ENCODE peak calls at places on chromosomes 1 and 21, in seven cellular contexts. One of them, this sample, is unnamed.

GRCh38 chr1:16088996-16089395 is 15.5 kb upstream of the FAM131C start:
- DNase-seq in AG10803: peak; percentile 57
- DNase-seq in hepatocyte: peak; percentile 47
- DNase-seq in neuronal stem cell: no peak
- DNase-seq in tibial nerve: no peak
- DNase-seq in NB4: no peak
- DNase-seq in psoas muscle: no peak
- DNase-seq in this sample: no peak

GRCh38 chr1:58883037-58883887 is 99.4 kb upstream of the JUN start:
- DNase-seq in neuronal stem cell: no peak
- DNase-seq in AG10803: peak; percentile 98
- DNase-seq in tibial nerve: peak; percentile 63
- DNase-seq in hepatocyte: no peak
- DNase-seq in psoas muscle: peak; percentile 87
- DNase-seq in NB4: peak; percentile 89
- DNase-seq in this sample: peak; percentile 82

GRCh38 chr1:99662581-99663208 is 16.8 kb downstream of the PALMD start:
- DNase-seq in NB4: no peak
- DNase-seq in tibial nerve: peak; percentile 69
- DNase-seq in AG10803: peak; percentile 98
- DNase-seq in neuronal stem cell: no peak
- DNase-seq in psoas muscle: peak; percentile 88
- DNase-seq in hepatocyte: no peak
- DNase-seq in this sample: no peak

GRCh38 chr21:29172282-29172681 is 41.8 kb downstream of the MAP3K7CL start:
- DNase-seq in AG10803: no peak
- DNase-seq in neuronal stem cell: no peak
- DNase-seq in tibial nerve: no peak
- DNase-seq in hepatocyte: no peak
- DNase-seq in psoas muscle: no peak
- DNase-seq in NB4: no peak
- DNase-seq in this sample: no peak

GRCh38 chr1:17531682-17532487 is 7.6 kb upstream of the ARHGEF10L start:
- DNase-seq in NB4: no peak
- DNase-seq in neuronal stem cell: no peak
- DNase-seq in hepatocyte: peak; percentile 54
- DNase-seq in AG10803: peak; percentile 52
- DNase-seq in psoas muscle: peak; percentile 87
- DNase-seq in tibial nerve: peak; percentile 47
- DNase-seq in this sample: peak; percentile 77

GRCh38 chr1:60833173-60833572 is 249.2 kb upstream of the NFIA start:
- DNase-seq in psoas muscle: no peak
- DNase-seq in NB4: no peak
- DNase-seq in AG10803: no peak
- DNase-seq in tibial nerve: no peak
- DNase-seq in hepatocyte: peak; percentile 18
- DNase-seq in neuronal stem cell: no peak
- DNase-seq in this sample: no peak

GRCh38 chr1:151547119-151547899 is 7.2 kb downstream of the TUFT1 start:
- DNase-seq in NB4: no peak
- DNase-seq in tibial nerve: no peak
- DNase-seq in AG10803: peak; percentile 98
- DNase-seq in neuronal stem cell: peak; percentile 54
- DNase-seq in hepatocyte: peak; percentile 82
- DNase-seq in psoas muscle: peak; percentile 65
- DNase-seq in this sample: peak; percentile 69

GRCh38 chr21:39669976-39670671 is 57.4 kb downstream of the B3GALT5 start:
- DNase-seq in hepatocyte: no peak
- DNase-seq in neuronal stem cell: no peak
- DNase-seq in AG10803: no peak
- DNase-seq in tibial nerve: no peak
- DNase-seq in NB4: no peak
- DNase-seq in psoas muscle: no peak
- DNase-seq in this sample: no peak

GRCh38 chr1:225766967-225767413 is 10.6 kb upstream of the SRP9 start:
- DNase-seq in tibial nerve: no peak
- DNase-seq in AG10803: peak; percentile 98
- DNase-seq in NB4: no peak
- DNase-seq in neuronal stem cell: no peak
- DNase-seq in hepatocyte: peak; percentile 63
- DNase-seq in psoas muscle: peak; percentile 82
- DNase-seq in this sample: peak; percentile 88

GRCh38 chr1:40338745-40339419 is 21.8 kb upstream of the COL9A2 start:
- DNase-seq in NB4: peak; percentile 86
- DNase-seq in tibial nerve: peak; percentile 64
- DNase-seq in hepatocyte: peak; percentile 86
- DNase-seq in psoas muscle: peak; percentile 87
- DNase-seq in AG10803: peak; percentile 63
- DNase-seq in neuronal stem cell: peak; percentile 82
- DNase-seq in this sample: peak; percentile 76

GRCh38 chr1:230120949-230121381 is 53.9 kb downstream of the GALNT2 start:
- DNase-seq in tibial nerve: no peak
- DNase-seq in psoas muscle: no peak
- DNase-seq in neuronal stem cell: no peak
- DNase-seq in hepatocyte: no peak
- DNase-seq in NB4: peak; percentile 26
- DNase-seq in AG10803: peak; percentile 32
- DNase-seq in this sample: no peak

GRCh38 chr1:86704972-86705632 is 726 bp downstream of the SH3GLB1 start:
- DNase-seq in AG10803: peak; percentile 65
- DNase-seq in NB4: peak; percentile 81
- DNase-seq in psoas muscle: peak; percentile 79
- DNase-seq in neuronal stem cell: no peak
- DNase-seq in tibial nerve: peak; percentile 31
- DNase-seq in hepatocyte: peak; percentile 73
- DNase-seq in this sample: peak; percentile 67

GRCh38 chr1:86703696-86704455 is 500 bp upstream of the SH3GLB1 start:
- DNase-seq in NB4: no peak
- DNase-seq in tibial nerve: no peak
- DNase-seq in hepatocyte: no peak
- DNase-seq in AG10803: no peak
- DNase-seq in psoas muscle: no peak
- DNase-seq in neuronal stem cell: peak; percentile 41
- DNase-seq in this sample: peak; percentile 82

GRCh38 chr1:86705633-86705985 is 1.2 kb downstream of the SH3GLB1 start:
- DNase-seq in AG10803: peak; percentile 63
- DNase-seq in NB4: no peak
- DNase-seq in psoas muscle: no peak
- DNase-seq in tibial nerve: no peak
- DNase-seq in hepatocyte: no peak
- DNase-seq in neuronal stem cell: no peak
- DNase-seq in this sample: no peak

GRCh38 chr1:86704456-86704971 is at the start of gene SH3GLB1:
- DNase-seq in NB4: peak; percentile 93
- DNase-seq in tibial nerve: peak; percentile 77
- DNase-seq in AG10803: peak; percentile 86
- DNase-seq in hepatocyte: peak; percentile 95
- DNase-seq in neuronal stem cell: peak; percentile 86
- DNase-seq in psoas muscle: peak; percentile 95
- DNase-seq in this sample: peak; percentile 93

GRCh38 chr1:86706018-86706417 is 1.6 kb downstream of the SH3GLB1 start:
- DNase-seq in tibial nerve: no peak
- DNase-seq in hepatocyte: no peak
- DNase-seq in AG10803: no peak
- DNase-seq in NB4: no peak
- DNase-seq in neuronal stem cell: no peak
- DNase-seq in psoas muscle: no peak
- DNase-seq in this sample: no peak
- H3K4me3 ChIP-seq in tibial nerve: peak overlapping the region; percentile 94
- H3K4me3 ChIP-seq in hepatocyte: peak overlapping the region; percentile 93
- H3K4me3 ChIP-seq in AG10803: peak overlapping the region; percentile 74
- H3K4me3 ChIP-seq in NB4: peak overlapping the region; percentile 78
- H3K4me3 ChIP-seq in neuronal stem cell: peak overlapping the region; percentile 92
- H3K4me3 ChIP-seq in psoas muscle: peak overlapping the region; percentile 93
- H3K4me3 ChIP-seq in this sample: peak overlapping the region; percentile 91

GRCh38 chr1:180301135-180301737 is 71.2 kb downstream of the LHX4 start:
- DNase-seq in hepatocyte: no peak
- DNase-seq in psoas muscle: no peak
- DNase-seq in AG10803: peak; percentile 7
- DNase-seq in tibial nerve: no peak
- DNase-seq in neuronal stem cell: no peak
- DNase-seq in NB4: no peak
- DNase-seq in this sample: no peak
- H3K4me3 ChIP-seq in hepatocyte: no peak overlapping the region
- H3K4me3 ChIP-seq in psoas muscle: no peak overlapping the region
- H3K4me3 ChIP-seq in AG10803: no peak overlapping the region
- H3K4me3 ChIP-seq in tibial nerve: no peak overlapping the region
- H3K4me3 ChIP-seq in neuronal stem cell: no peak overlapping the region
- H3K4me3 ChIP-seq in NB4: no peak overlapping the region
- H3K4me3 ChIP-seq in this sample: no peak overlapping the region

GRCh38 chr1:200081982-200082272 is 54.4 kb downstream of the NR5A2 start:
- DNase-seq in psoas muscle: no peak
- DNase-seq in tibial nerve: no peak
- DNase-seq in neuronal stem cell: peak; percentile 18
- DNase-seq in hepatocyte: no peak
- DNase-seq in AG10803: no peak
- DNase-seq in NB4: no peak
- DNase-seq in this sample: no peak

GRCh38 chr1:200075938-200076546 is 48.5 kb downstream of the NR5A2 start:
- DNase-seq in NB4: peak; percentile 4
- DNase-seq in AG10803: peak; percentile 94
- DNase-seq in psoas muscle: no peak
- DNase-seq in tibial nerve: no peak
- DNase-seq in neuronal stem cell: no peak
- DNase-seq in hepatocyte: peak; percentile 39
- DNase-seq in this sample: peak; percentile 64

GRCh38 chr1:200079576-200079975 is 52.1 kb downstream of the NR5A2 start:
- DNase-seq in hepatocyte: no peak
- DNase-seq in NB4: no peak
- DNase-seq in AG10803: no peak
- DNase-seq in neuronal stem cell: no peak
- DNase-seq in psoas muscle: no peak
- DNase-seq in tibial nerve: no peak
- DNase-seq in this sample: no peak

GRCh38 chr1:200082329-200082728 is 54.8 kb downstream of the NR5A2 start:
- DNase-seq in neuronal stem cell: no peak
- DNase-seq in AG10803: peak; percentile 28
- DNase-seq in NB4: no peak
- DNase-seq in psoas muscle: no peak
- DNase-seq in hepatocyte: no peak
- DNase-seq in tibial nerve: no peak
- DNase-seq in this sample: no peak

DNA sequence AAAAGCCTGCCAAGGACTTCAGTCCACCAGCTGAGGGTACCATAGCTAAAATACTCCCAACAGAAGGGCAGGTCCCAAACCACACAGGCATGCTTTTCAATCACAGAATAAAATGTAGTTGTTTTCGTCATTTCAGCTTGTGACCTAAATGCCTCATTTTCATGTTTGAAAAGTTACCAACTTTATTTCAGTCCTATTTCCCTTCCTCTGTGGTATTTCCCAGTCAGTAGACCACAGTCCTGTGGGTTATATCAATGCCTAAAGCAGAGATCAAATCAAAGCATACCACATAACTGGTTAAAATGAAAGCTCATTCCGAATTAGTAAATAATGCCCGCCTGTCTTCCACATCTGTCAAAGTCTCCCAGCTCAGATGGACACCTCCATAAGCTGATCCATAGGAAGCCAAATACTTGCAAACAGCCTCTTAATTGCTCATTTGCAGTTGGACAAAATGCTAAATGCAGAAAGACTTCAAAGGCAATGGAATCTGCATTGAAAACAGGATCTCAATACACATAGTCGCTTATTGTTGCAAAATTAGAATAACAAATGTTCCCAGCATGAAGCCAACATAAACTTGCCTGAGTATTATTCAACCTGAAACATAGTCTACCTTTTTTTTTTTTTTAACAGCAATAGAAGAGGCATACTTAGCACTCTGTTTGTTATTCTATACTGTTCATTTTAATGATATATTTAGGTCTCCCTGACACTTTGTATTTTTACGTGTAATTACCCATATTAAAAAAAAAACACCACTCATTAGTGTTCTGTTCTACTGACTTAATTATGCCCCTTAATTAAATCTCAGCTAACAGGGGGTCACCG is 53.9 kb downstream of the NR5A2 start:
- DNase-seq in tibial nerve: no peak
- DNase-seq in NB4: no peak
- DNase-seq in psoas muscle: no peak
- DNase-seq in hepatocyte: no peak
- DNase-seq in neuronal stem cell: peak; percentile 51
- DNase-seq in AG10803: peak; percentile 31
- DNase-seq in this sample: no peak
- H3K4me3 ChIP-seq in tibial nerve: no peak overlapping the region
- H3K4me3 ChIP-seq in NB4: no peak overlapping the region
- H3K4me3 ChIP-seq in psoas muscle: no peak overlapping the region
- H3K4me3 ChIP-seq in hepatocyte: no peak overlapping the region
- H3K4me3 ChIP-seq in neuronal stem cell: no peak overlapping the region
- H3K4me3 ChIP-seq in AG10803: no peak overlapping the region
- H3K4me3 ChIP-seq in this sample: no peak overlapping the region

GRCh38 chr21:14602418-14602987 is 56.4 kb upstream of the SAMSN1 start:
- DNase-seq in tibial nerve: no peak
- DNase-seq in NB4: peak; percentile 16
- DNase-seq in psoas muscle: no peak
- DNase-seq in neuronal stem cell: no peak
- DNase-seq in hepatocyte: peak; percentile 5
- DNase-seq in AG10803: no peak
- DNase-seq in this sample: no peak

GRCh38 chr21:14607262-14607661 is 61.1 kb upstream of the SAMSN1 start:
- DNase-seq in psoas muscle: no peak
- DNase-seq in tibial nerve: no peak
- DNase-seq in neuronal stem cell: no peak
- DNase-seq in AG10803: no peak
- DNase-seq in NB4: no peak
- DNase-seq in hepatocyte: no peak
- DNase-seq in this sample: no peak

GRCh38 chr21:14600569-14601308 is 54.6 kb upstream of the SAMSN1 start:
- DNase-seq in tibial nerve: no peak
- DNase-seq in psoas muscle: no peak
- DNase-seq in AG10803: no peak
- DNase-seq in hepatocyte: no peak
- DNase-seq in NB4: no peak
- DNase-seq in neuronal stem cell: no peak
- DNase-seq in this sample: peak; percentile 77

GRCh38 chr21:14598065-14598464 is 52.0 kb upstream of the SAMSN1 start:
- DNase-seq in psoas muscle: no peak
- DNase-seq in tibial nerve: no peak
- DNase-seq in AG10803: no peak
- DNase-seq in neuronal stem cell: no peak
- DNase-seq in NB4: no peak
- DNase-seq in hepatocyte: no peak
- DNase-seq in this sample: no peak

GRCh38 chr21:14603202-14603601 is 57.1 kb upstream of the SAMSN1 start:
- DNase-seq in tibial nerve: no peak
- DNase-seq in NB4: peak; percentile 37
- DNase-seq in AG10803: peak; percentile 28
- DNase-seq in neuronal stem cell: no peak
- DNase-seq in hepatocyte: no peak
- DNase-seq in psoas muscle: no peak
- DNase-seq in this sample: no peak
- H3K4me3 ChIP-seq in tibial nerve: no peak overlapping the region
- H3K4me3 ChIP-seq in NB4: no peak overlapping the region
- H3K4me3 ChIP-seq in AG10803: no peak overlapping the region
- H3K4me3 ChIP-seq in neuronal stem cell: no peak overlapping the region
- H3K4me3 ChIP-seq in hepatocyte: no peak overlapping the region
- H3K4me3 ChIP-seq in psoas muscle: no peak overlapping the region
- H3K4me3 ChIP-seq in this sample: no peak overlapping the region

This sample was measured in SJCRH30.